ENCODE peak calls at places on chromosome 6, in nine cellular contexts. M is fibroblast of lung; L is aorta; Y is tibial artery; J is CD8-positive, alpha-beta T cell; O is mammary epithelial cell; T is right atrium auricular region; Z is RWPE2; Q is HCT116. K is an unnamed sample.

GRCh38 chr6:154440022-154440421 is 70.5 kb downstream of the CNKSR3 start:
- DNase-seq in M (no peak), L (no peak), Y (no peak), J (no peak), O (no peak), T (no peak), Z (no peak), Q (no peak), K (no peak)

GRCh38 chr6:34022250-34022872 is 123.5 kb downstream of the GRM4 start:
- DNase-seq in M (no peak), L (no peak), Y (no peak), J (no peak), O (no peak), T (no peak), Z (no peak), Q (no peak), K (no peak)

GRCh38 chr6:112296122-112296521 is 41.8 kb upstream of the LAMA4 start:
- DNase-seq in M (peak; percentile 54), L (no peak), Y (no peak), J (no peak), O (peak; percentile 30), T (no peak), Z (no peak), Q (peak; percentile 27), K (no peak)

GRCh38 chr6:106084106-106084963 is 1.8 kb upstream of the PRDM1 start:
- DNase-seq in M (peak; percentile 90), L (peak; percentile 57), Y (no peak), J (no peak), O (peak; percentile 85), T (no peak), Z (no peak), Q (peak; percentile 72), K (peak; percentile 23)

GRCh38 chr6:169207482-169207881 is 46.2 kb downstream of the THBS2 start:
- DNase-seq in M (no peak), L (no peak), Y (no peak), J (no peak), O (no peak), T (no peak), Z (no peak), Q (no peak), K (no peak)

GRCh38 chr6:169132361-169132895 is 121.2 kb downstream of the THBS2 start:
- DNase-seq in M (peak; percentile 83), L (no peak), Y (no peak), J (no peak), O (peak; percentile 19), T (no peak), Z (no peak), Q (no peak), K (no peak)

GRCh38 chr6:41023114-41023513 is 15.9 kb downstream of the UNC5CL start:
- DNase-seq in M (no peak), L (no peak), Y (no peak), J (no peak), O (no peak), T (no peak), Z (no peak), Q (no peak), K (no peak)

GRCh38 chr6:132067286-132067685 is 116.1 kb upstream of the CCN2 start:
- DNase-seq in M (no peak), L (no peak), Y (no peak), J (no peak), O (no peak), T (no peak), Z (no peak), Q (no peak), K (no peak)

GRCh38 chr6:87873556-87873955 is 171.5 kb upstream of the AKIRIN2 start:
- DNase-seq in M (no peak), L (no peak), Y (no peak), J (no peak), O (no peak), T (no peak), Z (no peak), Q (no peak), K (no peak)

GRCh38 chr6:157808405-157808950 is 14.6 kb upstream of the SNX9 start:
- DNase-seq in M (no peak), L (no peak), Y (no peak), J (no peak), O (no peak), T (no peak), Z (no peak), Q (no peak), K (no peak)

GRCh38 chr6:134034478-134034877 is 17.9 kb downstream of the SLC2A12 start:
- DNase-seq in M (no peak), L (no peak), Y (no peak), J (no peak), O (no peak), T (no peak), Z (no peak), Q (no peak), K (no peak)

GRCh38 chr6:133632206-133632605 is 256.7 kb upstream of the TCF21 start:
- DNase-seq in M (peak; percentile 52), L (no peak), Y (no peak), J (no peak), O (peak; percentile 35), T (no peak), Z (no peak), Q (no peak), K (no peak)

GRCh38 chr6:6057442-6058053 is 50.8 kb upstream of the NRN1 start:
- DNase-seq in M (peak; percentile 1), L (no peak), Y (no peak), J (no peak), O (peak; percentile 36), T (no peak), Z (no peak), Q (peak; percentile 35), K (no peak)

GRCh38 chr6:139568956-139569538 is 194.6 kb upstream of the CITED2 start:
- DNase-seq in M (peak; percentile 92), L (no peak), Y (no peak), J (no peak), O (peak; percentile 65), T (no peak), Z (no peak), Q (no peak), K (no peak)

GRCh38 chr6:26065952-26066380 is 21.3 kb upstream of the HFE start:
- DNase-seq in M (peak; percentile 68), L (peak; percentile 71), Y (no peak), J (peak; percentile 32), O (peak; percentile 72), T (peak; percentile 81), Z (no peak), Q (peak; percentile 79), K (peak; percentile 83)

GRCh38 chr6:378958-379366 is 12.6 kb upstream of the IRF4 start:
- DNase-seq in M (no peak), L (no peak), Y (no peak), J (no peak), O (no peak), T (no peak), Z (no peak), Q (no peak), K (no peak)
- H3K9me3 ChIP-seq in M (no peaks in the 10 kb centered on the region), L (no peaks in the 10 kb centered on the region), Y (no peaks in the 10 kb centered on the region), J (no peaks in the 10 kb centered on the region), O (peaks cover 31% of the 10 kb centered on the region), T (no peaks in the 10 kb centered on the region), Z (peaks cover 5% of the 10 kb centered on the region), Q (peaks cover 4% of the 10 kb centered on the region), K (no peaks in the 10 kb centered on the region)

GRCh38 chr6:131058236-131058635 is 4.8 kb downstream of the EPB41L2 start:
- DNase-seq in M (peak; percentile 59), L (no peak), Y (no peak), J (no peak), O (no peak), T (no peak), Z (no peak), Q (no peak), K (no peak)

GRCh38 chr6:131059486-131059885 is 3.6 kb downstream of the EPB41L2 start:
- DNase-seq in M (peak; percentile 64), L (no peak), Y (no peak), J (no peak), O (no peak), T (no peak), Z (no peak), Q (no peak), K (no peak)

GRCh38 chr6:131061771-131062160 is 1.3 kb downstream of the EPB41L2 start:
- DNase-seq in M (no peak), L (no peak), Y (no peak), J (no peak), O (no peak), T (no peak), Z (no peak), Q (no peak), K (no peak)

GRCh38 chr6:131061041-131061770 is 1.8 kb downstream of the EPB41L2 start:
- DNase-seq in M (peak; percentile 78), L (no peak), Y (no peak), J (no peak), O (no peak), T (no peak), Z (no peak), Q (no peak), K (no peak)

GRCh38 chr6:131060311-131060710 is 2.7 kb downstream of the EPB41L2 start:
- DNase-seq in M (peak; percentile 76), L (no peak), Y (no peak), J (no peak), O (no peak), T (no peak), Z (no peak), Q (no peak), K (no peak)
- H3K4me3 ChIP-seq in M (peak overlapping the region; percentile 78), L (no peak overlapping the region), Y (no peak overlapping the region), J (no peak overlapping the region), O (no peak overlapping the region), T (no peak overlapping the region), Z (no peak overlapping the region), Q (no peak overlapping the region), K (no peak overlapping the region)

GRCh38 chr6:82608365-82608764 is 244.7 kb downstream of the TPBG start:
- DNase-seq in M (no peak), L (no peak), Y (no peak), J (no peak), O (no peak), T (no peak), Z (no peak), Q (no peak), K (no peak)

GRCh38 chr6:82612475-82612874 is 248.9 kb downstream of the TPBG start:
- DNase-seq in M (peak; percentile 17), L (no peak), Y (no peak), J (no peak), O (no peak), T (no peak), Z (no peak), Q (no peak), K (no peak)

GRCh38 chr6:82611751-82612150 is 248.1 kb downstream of the TPBG start:
- DNase-seq in M (no peak), L (no peak), Y (no peak), J (no peak), O (no peak), T (no peak), Z (no peak), Q (no peak), K (no peak)

GRCh38 chr6:82614518-82614917 is 250.9 kb downstream of the TPBG start:
- DNase-seq in M (no peak), L (no peak), Y (no peak), J (no peak), O (no peak), T (no peak), Z (no peak), Q (no peak), K (no peak)

GRCh38 chr6:82608777-82609176 is 245.2 kb downstream of the TPBG start:
- DNase-seq in M (no peak), L (no peak), Y (no peak), J (no peak), O (no peak), T (no peak), Z (no peak), Q (no peak), K (no peak)
- H3K9me3 ChIP-seq in M (no peaks in the 10 kb centered on the region), L (no peaks in the 10 kb centered on the region), Y (no peaks in the 10 kb centered on the region), J (no peaks in the 10 kb centered on the region), O (no peaks in the 10 kb centered on the region), T (no peaks in the 10 kb centered on the region), Z (no peaks in the 10 kb centered on the region), Q (no peaks in the 10 kb centered on the region), K (no peaks in the 10 kb centered on the region)

GRCh38 chr6:37008484-37009186 is 3.2 kb downstream of the FGD2 start:
- DNase-seq in M (no peak), L (peak; percentile 44), Y (no peak), J (no peak), O (no peak), T (no peak), Z (no peak), Q (no peak), K (no peak)
- H3K4me3 ChIP-seq in M (no peak overlapping the region), L (no peak overlapping the region), Y (no peak overlapping the region), J (no peak overlapping the region), O (no peak overlapping the region), T (no peak overlapping the region), Z (no peak overlapping the region), Q (no peak overlapping the region), K (no peak overlapping the region)